ENCODE peak calls at places on chromosomes 2 and 18, in five cellular contexts. U, V, L, H and R are unnamed samples.

GRCh38 chr2:234269769-234270204 is 219.3 kb downstream of the SPP2 start:
- DNase-seq in H (no peak), V (no peak), U (no peak), L (no peak), R (no peak)

GRCh38 chr2:37318401-37318800 is 6.2 kb downstream of the PRKD3 start:
- DNase-seq in V (no peak), L (peak; percentile 87), U (peak; percentile 44), H (no peak), R (peak; percentile 37)

GRCh38 chr2:105184420-105184819 is 57.1 kb upstream of the GPR45 start:
- DNase-seq in V (no peak), H (no peak), U (no peak), L (no peak), R (no peak)

GRCh38 chr18:8681196-8681595 is 24.2 kb upstream of the MTCL1 start:
- DNase-seq in H (no peak), U (no peak), V (no peak), L (no peak), R (peak; percentile 42)

GRCh38 chr2:235206399-235206798 is 254.6 kb downstream of the SH3BP4 start:
- DNase-seq in L (no peak), H (no peak), V (no peak), U (no peak), R (no peak)

GRCh38 chr18:59140287-59140885 is 702 bp downstream of the SEC11C start:
- DNase-seq in H (no peak), V (peak; percentile 4), L (no peak), U (no peak), R (no peak)

GRCh38 chr2:38505779-38506178 is 96.9 kb downstream of the HNRNPLL start:
- DNase-seq in H (peak; percentile 68), U (no peak), V (no peak), L (peak; percentile 52), R (no peak)

GRCh38 chr2:5976626-5977025 is 284.4 kb downstream of the SOX11 start:
- DNase-seq in L (no peak), U (no peak), V (no peak), H (no peak), R (peak; percentile 1)

GRCh38 chr2:129929321-129930290 is 49.9 kb upstream of the RAB6C start:
- DNase-seq in L (no peak), V (no peak), H (peak; percentile 74), U (no peak), R (no peak)

GRCh38 chr2:96117701-96118588 is 1.6 kb upstream of the ADRA2B start:
- DNase-seq in V (no peak), H (peak; percentile 24), U (no peak), L (no peak), R (no peak)

GRCh38 chr18:36051760-36052159 is 15.6 kb downstream of the RPRD1A start:
- DNase-seq in H (no peak), U (no peak), L (no peak), V (no peak), R (no peak)

GRCh38 chr2:25201265-25201664 is 32.9 kb upstream of the POMC start:
- DNase-seq in L (no peak), U (no peak), V (no peak), H (no peak), R (peak; percentile 36)

GRCh38 chr2:38697116-38697840 is 31.4 kb downstream of the GALM start:
- DNase-seq in U (no peak), L (no peak), H (no peak), V (no peak), R (no peak)

GRCh38 chr2:163551974-163552373 is 183.8 kb downstream of the FIGN start:
- DNase-seq in L (no peak), H (no peak), U (no peak), V (no peak), R (no peak)

GRCh38 chr18:36078751-36079529 is 11.6 kb upstream of the RPRD1A start:
- DNase-seq in H (no peak), V (no peak), L (peak; percentile 30), U (no peak), R (no peak)

GRCh38 chr2:128564131-128564530 is 245.5 kb upstream of the HS6ST1 start:
- DNase-seq in U (no peak), H (no peak), V (no peak), L (no peak), R (no peak)

GRCh38 chr2:3038636-3039035 is 339.0 kb downstream of the EIPR1 start:
- DNase-seq in H (no peak), L (no peak), U (no peak), V (no peak), R (no peak)

GRCh38 chr2:227802882-227803281 is 10.8 kb upstream of the CCL20 start:
- DNase-seq in L (no peak), V (no peak), U (no peak), H (no peak), R (no peak)

GRCh38 chr2:230144348-230144747 is 75.4 kb downstream of the SP110 start:
- DNase-seq in L (no peak), V (no peak), U (no peak), H (no peak), R (no peak)

GRCh38 chr2:106800180-106800579 is 85.8 kb downstream of the ST6GAL2 start:
- DNase-seq in V (no peak), U (no peak), L (no peak), H (no peak), R (no peak)

GRCh38 chr2:106798826-106799552 is 87.0 kb downstream of the ST6GAL2 start:
- DNase-seq in H (no peak), U (no peak), V (no peak), L (no peak), R (no peak)

GRCh38 chr2:106797494-106797893 is 88.5 kb downstream of the ST6GAL2 start:
- DNase-seq in L (no peak), U (no peak), H (no peak), V (no peak), R (no peak)

GRCh38 chr2:106805716-106806115 is 80.3 kb downstream of the ST6GAL2 start:
- DNase-seq in V (no peak), U (no peak), L (no peak), H (no peak), R (no peak)

DNA sequence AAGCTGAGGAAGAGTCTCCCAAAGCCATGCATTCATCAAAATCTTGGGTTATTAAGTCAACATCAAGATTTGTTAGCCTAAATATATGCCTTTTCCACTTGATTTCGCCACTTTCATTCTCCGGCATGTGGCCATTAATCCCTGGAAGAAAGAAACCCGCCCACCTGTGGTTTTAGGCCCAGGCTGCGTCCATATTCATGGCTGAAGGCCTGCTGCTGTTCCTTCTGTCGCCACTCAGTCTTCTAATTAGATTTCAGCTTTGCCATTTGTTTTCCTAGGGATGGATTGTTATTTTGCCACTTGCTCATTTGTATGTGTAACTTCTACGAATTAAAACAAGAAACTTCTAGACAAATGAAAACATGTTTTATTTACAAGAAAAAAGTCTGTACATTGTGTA is 84.7 kb downstream of the ST6GAL2 start:
- DNase-seq in U (no peak), L (no peak), V (no peak), H (no peak), R (no peak)
- TF ChIP-seq CTCF in U (no peak), L (no peak), V (no peak), H (no peak), R (no peak)

DNA sequence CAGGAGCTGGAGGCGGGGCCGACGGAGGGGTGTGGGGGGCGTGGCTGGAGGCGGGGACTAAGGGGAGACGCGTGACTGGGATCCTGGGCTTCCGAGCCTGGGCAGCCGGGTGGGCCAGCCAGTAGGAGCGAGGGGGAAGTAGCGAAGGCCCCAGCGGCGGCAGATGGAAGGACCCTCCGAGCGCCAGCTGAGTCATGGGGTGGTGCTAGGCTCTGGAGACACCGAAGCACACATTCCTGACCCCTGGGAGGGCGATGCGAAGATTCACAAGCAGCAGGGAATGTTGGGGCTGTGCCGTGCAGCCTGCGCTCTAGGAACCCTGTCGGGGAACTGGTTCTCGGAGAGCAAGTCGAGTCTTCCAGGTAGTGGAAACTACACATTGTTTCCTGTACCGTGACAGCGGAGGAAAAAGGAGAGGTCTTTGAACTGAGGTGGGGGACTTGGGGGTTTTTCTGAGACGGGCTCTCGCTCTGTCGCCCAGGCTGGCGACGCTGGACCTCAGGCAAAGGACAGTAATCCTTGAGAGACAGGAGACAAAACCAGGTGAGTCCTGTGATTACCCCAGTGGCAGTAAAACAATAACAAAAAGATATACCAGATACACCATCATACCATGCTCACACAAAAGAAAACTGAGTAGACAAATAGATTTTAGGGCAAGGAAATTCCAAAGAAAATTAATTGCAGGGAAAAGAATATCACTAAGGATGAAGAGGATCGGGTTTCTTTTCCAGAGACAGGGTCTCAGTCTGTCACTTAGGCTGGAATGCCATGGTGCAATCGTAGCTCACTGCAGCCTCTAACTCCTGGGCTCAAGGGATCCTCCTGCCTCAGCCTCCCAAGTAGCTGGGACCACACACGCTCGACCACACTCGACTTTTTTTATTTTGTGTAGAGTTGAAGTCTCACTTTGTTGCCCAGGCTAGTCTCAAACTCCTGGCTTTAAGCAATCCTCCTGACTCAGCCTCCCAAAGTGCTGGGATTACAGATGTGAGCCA is 828 bp upstream of the AFG3L2 start:
- DNase-seq in H (no peak), V (peak; percentile 100), U (no peak), L (no peak), R (no peak)
- TF ChIP-seq CTCF in H (peak; percentile 33), V (peak; percentile 52), U (no peak), L (peak; percentile 36), R (no peak)

DNA sequence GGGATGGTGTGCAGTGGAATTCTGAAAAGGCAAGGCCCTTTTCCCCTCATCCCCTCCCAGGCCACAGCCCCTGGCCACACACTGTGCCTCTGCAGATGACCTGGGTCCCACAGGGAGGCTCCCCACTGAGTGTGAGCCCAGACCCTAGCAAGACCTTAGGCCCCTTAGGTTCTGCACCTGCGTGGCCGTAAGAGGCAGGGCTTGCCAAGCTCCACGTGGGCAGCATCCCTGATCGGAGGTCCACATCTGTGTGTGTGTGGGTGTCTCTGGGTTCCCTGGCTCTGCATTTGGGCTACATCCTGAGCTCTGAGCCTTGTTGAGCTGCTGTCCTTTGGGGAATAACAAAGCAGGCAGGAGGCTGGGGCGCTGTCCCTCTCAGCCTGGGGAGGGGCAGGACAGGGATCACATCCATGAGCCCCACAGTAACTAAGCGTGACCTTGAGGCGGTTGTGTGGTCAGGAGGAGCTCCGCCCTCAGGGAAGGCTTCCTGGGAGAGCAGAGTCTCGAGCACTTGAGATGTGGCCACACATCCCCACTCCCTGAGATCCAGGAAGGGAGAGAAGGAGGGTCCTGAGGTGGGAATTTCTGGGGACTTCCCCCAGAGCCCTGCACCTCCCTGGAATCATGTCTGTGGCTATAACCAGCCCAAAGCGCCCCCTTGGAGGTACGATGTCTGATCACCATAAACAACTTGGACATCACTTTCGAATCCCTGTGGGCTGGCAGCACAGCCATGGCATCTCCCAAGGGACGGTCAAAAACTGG is 84.8 kb downstream of the STPG4 start:
- DNase-seq in V (no peak), U (no peak), L (no peak), H (no peak), R (no peak)
- TF ChIP-seq CTCF in V (no peak), U (no peak), L (no peak), H (no peak), R (no peak)

DNA sequence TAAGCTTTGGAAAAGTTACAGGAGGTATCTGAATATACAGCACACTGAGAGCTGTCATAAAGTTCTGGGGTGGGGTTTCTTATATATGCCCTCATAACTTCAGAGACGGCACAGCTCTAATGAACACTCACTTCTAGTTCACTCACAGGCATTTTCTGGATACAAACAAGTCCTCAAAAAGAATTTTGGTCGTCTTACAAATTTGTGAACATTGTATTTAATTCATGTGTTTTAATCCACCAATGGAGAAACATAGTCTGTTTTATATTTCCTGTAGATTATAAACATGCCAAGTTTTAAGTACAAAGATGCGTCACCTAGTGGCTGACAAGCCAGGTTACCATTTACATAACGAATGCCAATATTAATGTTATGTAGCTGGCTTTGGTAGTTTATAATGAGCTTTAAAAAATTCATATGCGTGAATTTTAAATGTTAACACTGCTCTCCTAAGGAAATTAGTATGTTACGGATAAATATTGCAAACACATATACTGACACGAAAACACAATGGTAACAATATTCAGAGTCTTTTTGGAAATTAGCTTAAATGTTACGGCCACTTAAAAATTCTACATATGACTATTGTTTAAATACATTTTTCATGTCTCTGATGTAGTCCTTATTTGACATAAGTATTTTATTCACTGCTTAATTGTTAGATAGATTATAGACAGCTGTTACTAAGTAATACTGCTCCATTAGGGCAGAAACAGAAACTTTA is 2.5 kb downstream of the COL3A1 start:
- DNase-seq in H (no peak), L (no peak), U (no peak), V (no peak), R (no peak)
- TF ChIP-seq CTCF in H (peak; percentile 53), L (peak; percentile 69), U (no peak), V (peak; percentile 56), R (no peak)